ENCODE peak calls at places on chromosomes 13 and 19, in five cellular contexts. One of them, this sample, is unnamed.

GRCh38 chr13:27283906-27284523 is 13.4 kb downstream of the RASL11A start:
- DNase-seq in progenitor cell of endocrine pancreas: no peak
- DNase-seq in D721Med: no peak
- DNase-seq in OCI-LY7: peak
- DNase-seq in AG04450: no peak
- DNase-seq in this sample: peak

GRCh38 chr13:28991764-28992163 is 171.6 kb downstream of the MTUS2 start:
- DNase-seq in AG04450: no peak
- DNase-seq in D721Med: no peak
- DNase-seq in progenitor cell of endocrine pancreas: no peak
- DNase-seq in OCI-LY7: no peak
- DNase-seq in this sample: no peak

GRCh38 chr13:30429721-30430694 is 7.7 kb downstream of the UBE2L5 start:
- DNase-seq in progenitor cell of endocrine pancreas: no peak
- DNase-seq in AG04450: peak
- DNase-seq in OCI-LY7: no peak
- DNase-seq in D721Med: no peak
- DNase-seq in this sample: peak

GRCh38 chr13:114107686-114108081 is 24.7 kb downstream of the RASA3 start:
- DNase-seq in progenitor cell of endocrine pancreas: no peak
- DNase-seq in OCI-LY7: no peak
- DNase-seq in AG04450: peak
- DNase-seq in D721Med: no peak
- DNase-seq in this sample: peak

GRCh38 chr19:44753932-44754742 is 5.6 kb downstream of the BCL3 start:
- DNase-seq in D721Med: no peak
- DNase-seq in AG04450: no peak
- DNase-seq in OCI-LY7: peak
- DNase-seq in progenitor cell of endocrine pancreas: no peak
- DNase-seq in this sample: peak

GRCh38 chr13:24274452-24274971 is 34.9 kb upstream of the C1QTNF9 start:
- DNase-seq in AG04450: peak
- DNase-seq in D721Med: no peak
- DNase-seq in progenitor cell of endocrine pancreas: no peak
- DNase-seq in OCI-LY7: peak
- DNase-seq in this sample: no peak

GRCh38 chr19:51772977-51773376 is 12.0 kb downstream of the FPR2 start:
- DNase-seq in AG04450: no peak
- DNase-seq in D721Med: no peak
- DNase-seq in progenitor cell of endocrine pancreas: no peak
- DNase-seq in OCI-LY7: no peak
- DNase-seq in this sample: no peak

GRCh38 chr13:29758591-29759114 is 91.8 kb downstream of the UBL3 start:
- DNase-seq in progenitor cell of endocrine pancreas: no peak
- DNase-seq in AG04450: no peak
- DNase-seq in D721Med: no peak
- DNase-seq in OCI-LY7: no peak
- DNase-seq in this sample: peak

GRCh38 chr13:91042870-91043269 is 304.6 kb upstream of the MIR17HG start:
- DNase-seq in progenitor cell of endocrine pancreas: no peak
- DNase-seq in OCI-LY7: no peak
- DNase-seq in D721Med: no peak
- DNase-seq in AG04450: no peak
- DNase-seq in this sample: no peak

GRCh38 chr13:21933001-21933400 is 262.1 kb downstream of the FGF9 start:
- DNase-seq in progenitor cell of endocrine pancreas: no peak
- DNase-seq in AG04450: no peak
- DNase-seq in OCI-LY7: no peak
- DNase-seq in D721Med: no peak
- DNase-seq in this sample: no peak

GRCh38 chr13:51843529-51843928 is 1.4 kb downstream of the TMEM272 start:
- DNase-seq in progenitor cell of endocrine pancreas: no peak
- DNase-seq in AG04450: no peak
- DNase-seq in OCI-LY7: no peak
- DNase-seq in D721Med: no peak
- DNase-seq in this sample: no peak

GRCh38 chr19:46408611-46409039 is 4.7 kb downstream of the CCDC8 start:
- DNase-seq in D721Med: no peak
- DNase-seq in OCI-LY7: no peak
- DNase-seq in AG04450: no peak
- DNase-seq in progenitor cell of endocrine pancreas: no peak
- DNase-seq in this sample: no peak

GRCh38 chr13:73698859-73699258 is 435.3 kb downstream of the KLF12 start:
- DNase-seq in D721Med: no peak
- DNase-seq in AG04450: no peak
- DNase-seq in OCI-LY7: no peak
- DNase-seq in progenitor cell of endocrine pancreas: no peak
- DNase-seq in this sample: no peak

GRCh38 chr13:109647046-109647445 is 139.3 kb downstream of the IRS2 start:
- DNase-seq in AG04450: no peak
- DNase-seq in OCI-LY7: no peak
- DNase-seq in progenitor cell of endocrine pancreas: no peak
- DNase-seq in D721Med: no peak
- DNase-seq in this sample: no peak

DNA sequence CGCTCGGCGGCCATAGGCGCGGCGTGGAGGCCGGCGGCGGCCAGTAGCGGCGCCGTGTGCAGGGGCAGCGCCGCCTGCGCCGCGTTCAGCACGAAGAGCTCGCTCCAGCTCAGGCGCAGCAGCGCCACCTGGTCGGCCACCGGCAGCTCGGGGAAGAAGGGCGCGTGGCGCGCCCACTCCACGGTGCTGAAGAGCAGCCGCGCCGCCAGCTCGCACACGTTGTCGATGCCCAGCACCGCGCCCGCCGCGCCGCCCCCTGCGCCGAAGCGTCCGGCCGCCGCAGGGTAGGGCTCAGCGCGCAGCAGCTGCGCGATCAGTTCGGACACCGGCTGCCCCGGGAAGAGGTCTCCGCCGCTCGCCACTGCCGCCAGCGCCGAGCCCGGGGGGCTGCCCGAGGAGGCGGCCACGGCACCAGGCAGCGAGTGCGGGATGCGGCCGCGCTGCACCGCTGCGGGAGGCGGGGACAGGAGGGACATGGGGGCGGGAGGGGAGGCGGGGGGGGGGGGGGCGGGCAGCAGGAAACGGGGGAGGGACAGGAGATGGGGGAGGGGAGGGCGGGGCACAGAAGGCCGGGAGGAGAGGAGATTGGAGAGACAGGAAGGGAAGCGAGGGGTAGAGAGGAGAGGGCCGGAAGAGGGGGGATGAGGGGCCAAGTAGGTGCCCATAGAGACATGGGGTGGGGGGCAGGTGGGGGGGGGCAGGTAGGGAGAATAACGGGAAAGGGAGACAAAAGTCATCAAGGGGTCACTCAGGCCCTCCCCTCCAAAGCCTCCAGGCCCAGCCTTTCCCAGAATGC is 9.8 kb downstream of the OCEL1 start:
- DNase-seq in progenitor cell of endocrine pancreas: peak
- DNase-seq in AG04450: peak
- DNase-seq in D721Med: no peak
- DNase-seq in OCI-LY7: peak
- DNase-seq in this sample: peak
- TF ChIP-seq CTCF in progenitor cell of endocrine pancreas: peak
- TF ChIP-seq CTCF in AG04450: peak
- TF ChIP-seq CTCF in D721Med: peak
- TF ChIP-seq CTCF in OCI-LY7: peak
- TF ChIP-seq CTCF in this sample: peak

GRCh38 chr13:96984061-96984508 is 10.2 kb downstream of the OXGR1 start:
- DNase-seq in AG04450: no peak
- DNase-seq in progenitor cell of endocrine pancreas: no peak
- DNase-seq in D721Med: no peak
- DNase-seq in OCI-LY7: no peak
- DNase-seq in this sample: no peak
- TF ChIP-seq CTCF in AG04450: no peak
- TF ChIP-seq CTCF in progenitor cell of endocrine pancreas: peak
- TF ChIP-seq CTCF in D721Med: peak
- TF ChIP-seq CTCF in OCI-LY7: peak
- TF ChIP-seq CTCF in this sample: peak

GRCh38 chr19:1649706-1650626 is 2.4 kb downstream of the TCF3 start:
- DNase-seq in AG04450: no peak
- DNase-seq in D721Med: no peak
- DNase-seq in OCI-LY7: no peak
- DNase-seq in progenitor cell of endocrine pancreas: no peak
- DNase-seq in this sample: no peak

GRCh38 chr19:1647664-1648155 is 4.7 kb downstream of the TCF3 start:
- DNase-seq in AG04450: no peak
- DNase-seq in D721Med: no peak
- DNase-seq in progenitor cell of endocrine pancreas: no peak
- DNase-seq in OCI-LY7: peak
- DNase-seq in this sample: no peak

GRCh38 chr19:1648156-1648925 is 4.1 kb downstream of the TCF3 start:
- DNase-seq in AG04450: no peak
- DNase-seq in progenitor cell of endocrine pancreas: no peak
- DNase-seq in OCI-LY7: peak
- DNase-seq in D721Med: no peak
- DNase-seq in this sample: no peak

GRCh38 chr19:1650627-1651009 is 1.8 kb downstream of the TCF3 start:
- DNase-seq in AG04450: no peak
- DNase-seq in D721Med: no peak
- DNase-seq in progenitor cell of endocrine pancreas: no peak
- DNase-seq in OCI-LY7: peak
- DNase-seq in this sample: no peak

GRCh38 chr19:1648926-1649541 is 3.4 kb downstream of the TCF3 start:
- DNase-seq in progenitor cell of endocrine pancreas: no peak
- DNase-seq in AG04450: no peak
- DNase-seq in D721Med: no peak
- DNase-seq in OCI-LY7: no peak
- DNase-seq in this sample: no peak
- TF ChIP-seq CTCF in progenitor cell of endocrine pancreas: no peak
- TF ChIP-seq CTCF in AG04450: no peak
- TF ChIP-seq CTCF in D721Med: no peak
- TF ChIP-seq CTCF in OCI-LY7: peak
- TF ChIP-seq CTCF in this sample: no peak

DNA sequence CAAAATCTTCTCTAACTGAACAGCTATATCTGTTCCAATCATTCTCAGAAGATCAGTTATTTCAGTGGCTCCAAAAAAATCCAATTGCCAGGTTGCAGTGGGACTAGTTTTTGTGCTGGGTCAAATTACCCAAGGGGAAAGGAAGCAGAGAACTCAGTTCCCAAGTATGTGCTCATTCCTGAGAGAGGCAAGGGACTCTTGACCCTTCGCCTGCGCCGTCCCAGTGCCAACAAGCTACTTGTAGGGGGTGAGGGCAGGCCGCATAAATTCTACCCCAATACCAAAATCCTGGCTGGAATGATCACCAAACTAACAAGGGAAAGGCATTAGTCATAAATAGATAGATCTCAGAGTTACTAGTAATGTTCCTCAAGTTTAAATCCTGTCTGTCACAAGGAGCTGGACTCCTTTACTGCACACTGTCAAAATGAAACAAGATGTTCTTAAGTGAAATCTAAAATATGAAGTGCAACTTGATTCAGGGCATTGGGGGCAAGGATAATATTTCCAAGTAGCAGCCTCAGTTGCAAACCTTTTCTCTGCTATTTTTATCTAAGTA is 50.6 kb downstream of the XPO4 start:
- DNase-seq in progenitor cell of endocrine pancreas: no peak
- DNase-seq in AG04450: no peak
- DNase-seq in OCI-LY7: no peak
- DNase-seq in D721Med: no peak
- DNase-seq in this sample: no peak
- TF ChIP-seq CTCF in progenitor cell of endocrine pancreas: no peak
- TF ChIP-seq CTCF in AG04450: no peak
- TF ChIP-seq CTCF in OCI-LY7: no peak
- TF ChIP-seq CTCF in D721Med: no peak
- TF ChIP-seq CTCF in this sample: no peak

This sample was measured in HFFc6.